ENCODE peak calls at places on chromosomes 5 and 9, in seven cellular contexts. One of them, this sample, is unnamed.

GRCh38 chr9:13728121-13728520 is 448.6 kb upstream of the MPDZ start:
- DNase-seq in choroid plexus epithelial cell: no peak
- DNase-seq in GM12865: no peak
- DNase-seq in lower lobe of right lung: no peak
- DNase-seq in uterus: no peak
- DNase-seq in lung: no peak
- DNase-seq in fibroblast of lung: no peak
- DNase-seq in this sample: no peak

GRCh38 chr9:96031366-96031824 is 155.9 kb downstream of the ERCC6L2 start:
- DNase-seq in choroid plexus epithelial cell: no peak
- DNase-seq in GM12865: no peak
- DNase-seq in lower lobe of right lung: no peak
- DNase-seq in uterus: no peak
- DNase-seq in lung: peak; percentile 60
- DNase-seq in fibroblast of lung: no peak
- DNase-seq in this sample: no peak

GRCh38 chr9:13377286-13377925 is 97.9 kb upstream of the MPDZ start:
- DNase-seq in choroid plexus epithelial cell: peak; percentile 5
- DNase-seq in GM12865: no peak
- DNase-seq in lower lobe of right lung: no peak
- DNase-seq in uterus: no peak
- DNase-seq in lung: no peak
- DNase-seq in fibroblast of lung: peak; percentile 66
- DNase-seq in this sample: no peak

GRCh38 chr5:127418378-127418777 is 99.1 kb upstream of the PRRC1 start:
- DNase-seq in choroid plexus epithelial cell: no peak
- DNase-seq in GM12865: no peak
- DNase-seq in lower lobe of right lung: no peak
- DNase-seq in uterus: no peak
- DNase-seq in lung: no peak
- DNase-seq in fibroblast of lung: no peak
- DNase-seq in this sample: no peak

GRCh38 chr9:18857334-18857733 is 175.7 kb downstream of the SAXO1 start:
- DNase-seq in choroid plexus epithelial cell: no peak
- DNase-seq in GM12865: no peak
- DNase-seq in lower lobe of right lung: no peak
- DNase-seq in uterus: peak; percentile 31
- DNase-seq in lung: no peak
- DNase-seq in fibroblast of lung: no peak
- DNase-seq in this sample: peak; percentile 20

GRCh38 chr5:127872494-127872893 is 169.3 kb downstream of the CCDC192 start:
- DNase-seq in choroid plexus epithelial cell: no peak
- DNase-seq in GM12865: no peak
- DNase-seq in lower lobe of right lung: no peak
- DNase-seq in uterus: peak; percentile 40
- DNase-seq in lung: no peak
- DNase-seq in fibroblast of lung: no peak
- DNase-seq in this sample: no peak

GRCh38 chr5:159993194-159993593 is 15.7 kb upstream of the TTC1 start:
- DNase-seq in choroid plexus epithelial cell: no peak
- DNase-seq in GM12865: no peak
- DNase-seq in lower lobe of right lung: no peak
- DNase-seq in uterus: no peak
- DNase-seq in lung: no peak
- DNase-seq in fibroblast of lung: no peak
- DNase-seq in this sample: no peak

GRCh38 chr5:25090275-25090674 is 445.5 kb upstream of the CDH10 start:
- DNase-seq in choroid plexus epithelial cell: no peak
- DNase-seq in GM12865: no peak
- DNase-seq in lower lobe of right lung: no peak
- DNase-seq in uterus: no peak
- DNase-seq in lung: no peak
- DNase-seq in fibroblast of lung: no peak
- DNase-seq in this sample: no peak

GRCh38 chr9:69671291-69671903 is 774 bp downstream of the APBA1 start:
- DNase-seq in choroid plexus epithelial cell: no peak
- DNase-seq in GM12865: no peak
- DNase-seq in lower lobe of right lung: no peak
- DNase-seq in uterus: peak; percentile 16
- DNase-seq in lung: no peak
- DNase-seq in fibroblast of lung: peak; percentile 3
- DNase-seq in this sample: no peak

GRCh38 chr5:142886956-142887355 is 116.8 kb downstream of the ARHGAP26 start:
- DNase-seq in choroid plexus epithelial cell: no peak
- DNase-seq in GM12865: no peak
- DNase-seq in lower lobe of right lung: no peak
- DNase-seq in uterus: no peak
- DNase-seq in lung: no peak
- DNase-seq in fibroblast of lung: no peak
- DNase-seq in this sample: no peak

GRCh38 chr5:142884029-142884428 is 113.9 kb downstream of the ARHGAP26 start:
- DNase-seq in choroid plexus epithelial cell: no peak
- DNase-seq in GM12865: no peak
- DNase-seq in lower lobe of right lung: no peak
- DNase-seq in uterus: no peak
- DNase-seq in lung: no peak
- DNase-seq in fibroblast of lung: no peak
- DNase-seq in this sample: no peak

GRCh38 chr5:142892021-142892420 is 121.8 kb downstream of the ARHGAP26 start:
- DNase-seq in choroid plexus epithelial cell: no peak
- DNase-seq in GM12865: no peak
- DNase-seq in lower lobe of right lung: no peak
- DNase-seq in uterus: no peak
- DNase-seq in lung: no peak
- DNase-seq in fibroblast of lung: no peak
- DNase-seq in this sample: no peak

GRCh38 chr5:142886211-142886610 is 116.0 kb downstream of the ARHGAP26 start:
- DNase-seq in choroid plexus epithelial cell: peak; percentile 31
- DNase-seq in GM12865: no peak
- DNase-seq in lower lobe of right lung: no peak
- DNase-seq in uterus: no peak
- DNase-seq in lung: no peak
- DNase-seq in fibroblast of lung: peak; percentile 64
- DNase-seq in this sample: peak; percentile 49

GRCh38 chr5:142888469-142889085 is 118.4 kb downstream of the ARHGAP26 start:
- DNase-seq in choroid plexus epithelial cell: peak; percentile 77
- DNase-seq in GM12865: peak; percentile 23
- DNase-seq in lower lobe of right lung: no peak
- DNase-seq in uterus: peak; percentile 36
- DNase-seq in lung: no peak
- DNase-seq in fibroblast of lung: peak; percentile 54
- DNase-seq in this sample: peak; percentile 76
- TF ChIP-seq CTCF in choroid plexus epithelial cell: peak; percentile 73
- TF ChIP-seq CTCF in GM12865: peak; percentile 64
- TF ChIP-seq CTCF in lower lobe of right lung: peak; percentile 71
- TF ChIP-seq CTCF in uterus: peak; percentile 78
- TF ChIP-seq CTCF in lung: peak; percentile 72
- TF ChIP-seq CTCF in fibroblast of lung: peak; percentile 68
- TF ChIP-seq CTCF in this sample: peak; percentile 73

GRCh38 chr5:177446184-177447065 is at the start of gene PRR7:
- DNase-seq in choroid plexus epithelial cell: peak; percentile 55
- DNase-seq in GM12865: peak; percentile 89
- DNase-seq in lower lobe of right lung: peak; percentile 77
- DNase-seq in uterus: no peak
- DNase-seq in lung: peak; percentile 35
- DNase-seq in fibroblast of lung: peak; percentile 79
- DNase-seq in this sample: peak; percentile 58
- H3K4me3 ChIP-seq in choroid plexus epithelial cell: peak within 1 kb of the TSS; percentile 64
- H3K4me3 ChIP-seq in GM12865: peak within 1 kb of the TSS; percentile 73
- H3K4me3 ChIP-seq in lower lobe of right lung: peak within 1 kb of the TSS; percentile 58
- H3K4me3 ChIP-seq in uterus: peak within 1 kb of the TSS; percentile 57
- H3K4me3 ChIP-seq in lung: peak within 1 kb of the TSS; percentile 27
- H3K4me3 ChIP-seq in fibroblast of lung: peak within 1 kb of the TSS; percentile 69
- H3K4me3 ChIP-seq in this sample: peak within 1 kb of the TSS; percentile 62

GRCh38 chr9:28820741-28821140 is 1247.5 kb upstream of the C9orf72 start:
- DNase-seq in choroid plexus epithelial cell: no peak
- DNase-seq in GM12865: no peak
- DNase-seq in lower lobe of right lung: no peak
- DNase-seq in uterus: no peak
- DNase-seq in lung: no peak
- DNase-seq in fibroblast of lung: no peak
- DNase-seq in this sample: no peak
- TF ChIP-seq CTCF in choroid plexus epithelial cell: no peak
- TF ChIP-seq CTCF in GM12865: no peak
- TF ChIP-seq CTCF in lower lobe of right lung: no peak
- TF ChIP-seq CTCF in uterus: no peak
- TF ChIP-seq CTCF in lung: no peak
- TF ChIP-seq CTCF in fibroblast of lung: no peak
- TF ChIP-seq CTCF in this sample: no peak

GRCh38 chr5:150780180-150780692 is 1.7 kb downstream of the SMIM3 start:
- DNase-seq in choroid plexus epithelial cell: peak; percentile 62
- DNase-seq in GM12865: peak; percentile 86
- DNase-seq in lower lobe of right lung: no peak
- DNase-seq in uterus: peak; percentile 68
- DNase-seq in lung: no peak
- DNase-seq in fibroblast of lung: peak; percentile 66
- DNase-seq in this sample: peak; percentile 95

GRCh38 chr5:150779397-150780179 is 1.0 kb downstream of the SMIM3 start:
- DNase-seq in choroid plexus epithelial cell: peak; percentile 62
- DNase-seq in GM12865: no peak
- DNase-seq in lower lobe of right lung: no peak
- DNase-seq in uterus: no peak
- DNase-seq in lung: no peak
- DNase-seq in fibroblast of lung: peak; percentile 67
- DNase-seq in this sample: peak; percentile 75

GRCh38 chr5:150781706-150782614 is 3.4 kb downstream of the SMIM3 start:
- DNase-seq in choroid plexus epithelial cell: peak; percentile 89
- DNase-seq in GM12865: no peak
- DNase-seq in lower lobe of right lung: no peak
- DNase-seq in uterus: peak; percentile 79
- DNase-seq in lung: no peak
- DNase-seq in fibroblast of lung: peak; percentile 99
- DNase-seq in this sample: peak; percentile 100

GRCh38 chr5:150782850-150783249 is 4.3 kb downstream of the SMIM3 start:
- DNase-seq in choroid plexus epithelial cell: no peak
- DNase-seq in GM12865: no peak
- DNase-seq in lower lobe of right lung: no peak
- DNase-seq in uterus: no peak
- DNase-seq in lung: no peak
- DNase-seq in fibroblast of lung: peak; percentile 14
- DNase-seq in this sample: no peak

GRCh38 chr5:150780816-150781221 is 2.3 kb downstream of the SMIM3 start:
- DNase-seq in choroid plexus epithelial cell: peak; percentile 57
- DNase-seq in GM12865: no peak
- DNase-seq in lower lobe of right lung: no peak
- DNase-seq in uterus: no peak
- DNase-seq in lung: no peak
- DNase-seq in fibroblast of lung: peak; percentile 85
- DNase-seq in this sample: peak; percentile 98
- H3K4me3 ChIP-seq in choroid plexus epithelial cell: peak overlapping the region; percentile 89
- H3K4me3 ChIP-seq in GM12865: no peak overlapping the region
- H3K4me3 ChIP-seq in lower lobe of right lung: peak overlapping the region; percentile 92
- H3K4me3 ChIP-seq in uterus: peak overlapping the region; percentile 61
- H3K4me3 ChIP-seq in lung: no peak overlapping the region
- H3K4me3 ChIP-seq in fibroblast of lung: peak overlapping the region; percentile 89
- H3K4me3 ChIP-seq in this sample: peak overlapping the region; percentile 79

GRCh38 chr9:36992501-36993316 is 41.4 kb downstream of the PAX5 start:
- DNase-seq in choroid plexus epithelial cell: no peak
- DNase-seq in GM12865: peak; percentile 78
- DNase-seq in lower lobe of right lung: no peak
- DNase-seq in uterus: no peak
- DNase-seq in lung: no peak
- DNase-seq in fibroblast of lung: no peak
- DNase-seq in this sample: peak; percentile 23

GRCh38 chr9:36993933-36994764 is 39.9 kb downstream of the PAX5 start:
- DNase-seq in choroid plexus epithelial cell: no peak
- DNase-seq in GM12865: peak; percentile 94
- DNase-seq in lower lobe of right lung: no peak
- DNase-seq in uterus: no peak
- DNase-seq in lung: no peak
- DNase-seq in fibroblast of lung: no peak
- DNase-seq in this sample: no peak

GRCh38 chr9:36988848-36989247 is 45.2 kb downstream of the PAX5 start:
- DNase-seq in choroid plexus epithelial cell: no peak
- DNase-seq in GM12865: peak; percentile 64
- DNase-seq in lower lobe of right lung: no peak
- DNase-seq in uterus: no peak
- DNase-seq in lung: no peak
- DNase-seq in fibroblast of lung: no peak
- DNase-seq in this sample: no peak

GRCh38 chr9:36987891-36988290 is 46.2 kb downstream of the PAX5 start:
- DNase-seq in choroid plexus epithelial cell: no peak
- DNase-seq in GM12865: peak; percentile 76
- DNase-seq in lower lobe of right lung: no peak
- DNase-seq in uterus: no peak
- DNase-seq in lung: no peak
- DNase-seq in fibroblast of lung: peak; percentile 29
- DNase-seq in this sample: peak; percentile 21

DNA sequence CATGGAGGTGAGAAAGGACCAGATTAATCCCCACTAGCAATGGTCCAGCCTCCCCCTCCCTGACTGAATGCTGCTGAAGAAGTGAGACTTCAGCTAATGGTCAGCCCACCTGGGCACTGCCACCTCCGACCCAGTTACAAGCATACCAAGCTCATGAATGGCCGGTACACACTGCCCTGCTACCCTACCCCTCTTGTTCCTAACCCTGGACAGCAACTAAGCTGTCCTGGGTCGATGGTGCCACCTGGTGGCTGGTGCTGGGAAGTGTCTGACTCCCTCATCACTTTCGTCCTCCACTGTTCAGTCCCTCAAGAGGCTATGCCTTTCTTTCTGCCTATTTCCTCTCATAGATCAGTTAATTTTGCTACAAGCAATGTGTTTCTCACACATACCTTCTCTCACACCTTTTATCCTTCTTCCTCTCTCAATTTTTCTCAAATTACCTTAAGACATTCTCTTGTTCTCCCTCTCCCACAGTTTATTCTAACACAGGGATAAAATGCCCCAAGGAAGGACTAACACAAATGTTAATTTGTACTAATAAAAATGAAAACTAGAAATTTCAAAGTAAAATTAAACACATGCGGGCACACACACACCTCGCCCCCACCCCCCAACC is 42.4 kb downstream of the PAX5 start:
- DNase-seq in choroid plexus epithelial cell: peak; percentile 20
- DNase-seq in GM12865: peak; percentile 78
- DNase-seq in lower lobe of right lung: no peak
- DNase-seq in uterus: no peak
- DNase-seq in lung: no peak
- DNase-seq in fibroblast of lung: no peak
- DNase-seq in this sample: peak; percentile 31
- TF ChIP-seq CTCF in choroid plexus epithelial cell: peak; percentile 77
- TF ChIP-seq CTCF in GM12865: peak; percentile 82
- TF ChIP-seq CTCF in lower lobe of right lung: peak; percentile 9
- TF ChIP-seq CTCF in uterus: no peak
- TF ChIP-seq CTCF in lung: no peak
- TF ChIP-seq CTCF in fibroblast of lung: peak; percentile 18
- TF ChIP-seq CTCF in this sample: peak; percentile 66

DNA sequence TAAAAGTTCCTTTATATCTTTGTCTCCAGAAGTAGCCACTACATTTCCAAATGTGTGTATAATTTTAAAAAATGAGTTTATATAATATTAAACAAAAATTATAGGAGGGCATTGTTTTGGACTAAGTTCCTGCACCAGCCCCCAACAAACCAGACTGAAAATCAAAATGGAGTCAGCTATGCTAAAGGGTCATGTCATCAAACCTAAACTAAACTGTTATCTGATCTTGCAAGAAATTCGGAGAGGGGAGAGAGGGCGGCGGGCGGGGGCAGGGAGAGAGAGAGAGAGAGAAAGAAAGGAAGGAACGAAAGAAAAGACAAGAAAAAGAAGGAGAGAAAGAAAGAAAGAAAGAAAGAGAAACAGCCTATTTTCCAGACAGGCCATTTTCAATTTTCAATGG is 63.5 kb downstream of the DOCK2 start:
- DNase-seq in choroid plexus epithelial cell: no peak
- DNase-seq in GM12865: no peak
- DNase-seq in lower lobe of right lung: no peak
- DNase-seq in uterus: no peak
- DNase-seq in lung: no peak
- DNase-seq in fibroblast of lung: no peak
- DNase-seq in this sample: no peak
- H3K4me3 ChIP-seq in choroid plexus epithelial cell: no peak overlapping the region
- H3K4me3 ChIP-seq in GM12865: no peak overlapping the region
- H3K4me3 ChIP-seq in lower lobe of right lung: no peak overlapping the region
- H3K4me3 ChIP-seq in uterus: no peak overlapping the region
- H3K4me3 ChIP-seq in lung: no peak overlapping the region
- H3K4me3 ChIP-seq in fibroblast of lung: no peak overlapping the region
- H3K4me3 ChIP-seq in this sample: no peak overlapping the region